ENCODE peak calls at places on chromosomes 13 and 19, in four cellular contexts. O is H1; P is CD8-positive, alpha-beta memory T cell; X is adipocyte. M is an unnamed sample.

GRCh38 chr13:98187862-98188261 is 10.8 kb upstream of the RNF113B start:
- DNase-seq in X (no peak), P (no peak), O (no peak), M (no peak)

GRCh38 chr19:56864443-56865125 is 24.1 kb upstream of the PEG3 start:
- DNase-seq in P (no peak), X (no peak), O (no peak), M (no peak)

GRCh38 chr13:25980255-25980654 is 71.6 kb downstream of the SHISA2 start:
- DNase-seq in P (no peak), X (peak; percentile 32), O (peak; percentile 46), M (no peak)

GRCh38 chr19:50500060-50500752 is 10.8 kb downstream of the JOSD2 start:
- DNase-seq in X (peak; percentile 19), O (no peak), P (no peak), M (peak; percentile 81)

GRCh38 chr13:91058919-91059318 is 288.6 kb upstream of the MIR17HG start:
- DNase-seq in X (no peak), O (no peak), P (no peak), M (no peak)

GRCh38 chr13:53191091-53191490 is 162.5 kb downstream of the OLFM4 start:
- DNase-seq in P (no peak), O (peak; percentile 51), X (no peak), M (no peak)

GRCh38 chr19:33226550-33227241 is 1.0 kb upstream of the SLC7A10 start:
- DNase-seq in X (no peak), P (no peak), O (peak; percentile 59), M (no peak)

GRCh38 chr13:48783181-48783630 is 129.5 kb downstream of the CYSLTR2 start:
- DNase-seq in P (no peak), X (peak; percentile 92), O (no peak), M (peak; percentile 65)

GRCh38 chr13:60970736-60971135 is 444.9 kb downstream of the PCDH20 start:
- DNase-seq in X (no peak), P (no peak), O (peak; percentile 2), M (no peak)

GRCh38 chr19:55585658-55586339 is 5.2 kb upstream of the ZNF579 start:
- DNase-seq in O (no peak), P (no peak), X (peak; percentile 75), M (peak; percentile 87)
- H3K27me3 ChIP-seq in O (no peaks in the 10 kb centered on the region), P (no peaks in the 10 kb centered on the region), X (no peaks in the 10 kb centered on the region), M (no peaks in the 10 kb centered on the region)

GRCh38 chr13:114065141-114065925 is 67.1 kb downstream of the RASA3 start:
- DNase-seq in X (peak; percentile 97), O (peak; percentile 43), P (peak; percentile 60), M (peak; percentile 82)

GRCh38 chr13:114062754-114063153 is 69.7 kb downstream of the RASA3 start:
- DNase-seq in O (no peak), P (no peak), X (peak; percentile 71), M (no peak)

GRCh38 chr13:114065926-114066774 is 66.3 kb downstream of the RASA3 start:
- DNase-seq in P (no peak), X (no peak), O (no peak), M (no peak)

GRCh38 chr13:114063545-114064515 is 68.6 kb downstream of the RASA3 start:
- DNase-seq in P (no peak), O (no peak), X (peak; percentile 87), M (peak; percentile 57)

GRCh38 chr13:114064516-114065140 is 67.8 kb downstream of the RASA3 start:
- DNase-seq in O (no peak), P (no peak), X (peak; percentile 71), M (no peak)
- H3K4me3 ChIP-seq in O (no peak overlapping the region), P (peak overlapping the region; percentile 74), X (peak overlapping the region; percentile 76), M (peak overlapping the region; percentile 21)

GRCh38 chr13:94712287-94712811 is at the start of gene SOX21:
- DNase-seq in O (no peak), X (no peak), P (no peak), M (no peak)
- H3K27me3 ChIP-seq in O (no peaks in the 10 kb centered on the region), X (peaks cover 61% of the 10 kb centered on the region), P (peaks cover 32% of the 10 kb centered on the region), M (peaks cover 40% of the 10 kb centered on the region)

GRCh38 chr19:24032651-24033050 is 54.3 kb upstream of the ZNF254 start:
- DNase-seq in O (no peak), P (no peak), X (no peak), M (no peak)
- H3K4me3 ChIP-seq in O (no peak overlapping the region), P (peak overlapping the region; percentile 99), X (peak overlapping the region; percentile 98), M (peak overlapping the region; percentile 75)

M was measured in heart right ventricle.